ENCODE peak calls at places on chromosomes 4 and X, in six cellular contexts. One of them, this sample, is unnamed.

GRCh38 chr4:82638479-82638878 is 76.7 kb upstream of the TMEM150C start:
- DNase-seq in AG04450: no peak
- DNase-seq in colonic mucosa: no peak
- DNase-seq in lower lobe of right lung: no peak
- DNase-seq in tibial nerve: no peak
- DNase-seq in D341Med: no peak
- DNase-seq in this sample: no peak

GRCh38 chr4:22670953-22671352 is 21.8 kb upstream of the GBA3 start:
- DNase-seq in tibial nerve: no peak
- DNase-seq in AG04450: no peak
- DNase-seq in colonic mucosa: no peak
- DNase-seq in D341Med: no peak
- DNase-seq in lower lobe of right lung: no peak
- DNase-seq in this sample: no peak

GRCh38 chrX:12791253-12792228 is at the start of gene PRPS2:
- DNase-seq in colonic mucosa: peak
- DNase-seq in D341Med: peak
- DNase-seq in AG04450: no peak
- DNase-seq in tibial nerve: peak
- DNase-seq in lower lobe of right lung: peak
- DNase-seq in this sample: no peak

GRCh38 chr4:98996056-98996941 is 778 bp downstream of the METAP1 start:
- DNase-seq in tibial nerve: no peak
- DNase-seq in D341Med: peak
- DNase-seq in lower lobe of right lung: no peak
- DNase-seq in AG04450: no peak
- DNase-seq in colonic mucosa: peak
- DNase-seq in this sample: no peak

GRCh38 chr4:169657470-169658107 is 37.2 kb downstream of the CLCN3 start:
- DNase-seq in D341Med: no peak
- DNase-seq in AG04450: no peak
- DNase-seq in lower lobe of right lung: no peak
- DNase-seq in tibial nerve: no peak
- DNase-seq in colonic mucosa: no peak
- DNase-seq in this sample: no peak

GRCh38 chrX:53354669-53355068 is 67.8 kb downstream of the SMC1A start:
- DNase-seq in lower lobe of right lung: no peak
- DNase-seq in colonic mucosa: no peak
- DNase-seq in D341Med: no peak
- DNase-seq in AG04450: no peak
- DNase-seq in tibial nerve: no peak
- DNase-seq in this sample: no peak

GRCh38 chr4:134666640-134667039 is 465.1 kb upstream of the PABPC4L start:
- DNase-seq in colonic mucosa: no peak
- DNase-seq in AG04450: no peak
- DNase-seq in lower lobe of right lung: no peak
- DNase-seq in tibial nerve: no peak
- DNase-seq in D341Med: no peak
- DNase-seq in this sample: no peak

GRCh38 chr4:3317011-3317655 is 24.3 kb downstream of the RGS12 start:
- DNase-seq in D341Med: no peak
- DNase-seq in tibial nerve: no peak
- DNase-seq in colonic mucosa: peak
- DNase-seq in lower lobe of right lung: no peak
- DNase-seq in AG04450: no peak
- DNase-seq in this sample: no peak

This sample was measured in activated CD8-positive, alpha-beta memory T cell treated with anti-CD3 and anti-CD28 coated beads for 48 hours.